ENCODE peak calls at places on chromosomes 5 and 9, in six cellular contexts. M is GM12878, Q is A549, C is IMR-90, S is SK-N-SH, G is K562. O is an unnamed sample.

GRCh38 chr5:74026310-74026709 is 400.3 kb downstream of the ARHGEF28 start:
- DNase-seq in G (no peak), C (no peak), M (no peak), Q (no peak), S (no peak), O (no peak)

GRCh38 chr5:55427157-55427556 is 107.6 kb downstream of the PLPP1 start:
- DNase-seq in G (no peak), M (no peak), Q (no peak), C (peak), S (peak), O (no peak)

GRCh38 chr5:67530609-67531255 is 334.1 kb upstream of the CD180 start:
- DNase-seq in M (no peak), Q (no peak), S (peak), C (no peak), G (no peak), O (no peak)

GRCh38 chr5:78779771-78780616 is 131.4 kb upstream of the LHFPL2 start:
- DNase-seq in S (no peak), Q (peak), C (peak), M (no peak), G (no peak), O (no peak)

GRCh38 chr9:135907006-135907434 is 326 bp downstream of the CAMSAP1 start:
- DNase-seq in Q (peak), M (no peak), C (peak), G (no peak), S (no peak), O (no peak)

GRCh38 chr9:118271331-118271730 is 567.1 kb downstream of the TLR4 start:
- DNase-seq in C (no peak), Q (no peak), G (no peak), S (no peak), M (no peak), O (no peak)

GRCh38 chr5:58582004-58582403 is 871 bp upstream of the RAB3C start:
- DNase-seq in G (no peak), S (peak), C (no peak), M (no peak), Q (no peak), O (no peak)

GRCh38 chr5:88833371-88834107 is 49.4 kb downstream of the MEF2C start:
- DNase-seq in G (no peak), C (peak), M (no peak), S (no peak), Q (no peak), O (no peak)

GRCh38 chr5:168528521-168529360 is at the start of gene FBLL1:
- DNase-seq in M (no peak), Q (no peak), C (peak), G (peak), S (peak), O (peak)

GRCh38 chr5:126030698-126031097 is 392.5 kb upstream of the GRAMD2B start:
- DNase-seq in G (no peak), C (no peak), M (no peak), S (no peak), Q (no peak), O (no peak)

DNA sequence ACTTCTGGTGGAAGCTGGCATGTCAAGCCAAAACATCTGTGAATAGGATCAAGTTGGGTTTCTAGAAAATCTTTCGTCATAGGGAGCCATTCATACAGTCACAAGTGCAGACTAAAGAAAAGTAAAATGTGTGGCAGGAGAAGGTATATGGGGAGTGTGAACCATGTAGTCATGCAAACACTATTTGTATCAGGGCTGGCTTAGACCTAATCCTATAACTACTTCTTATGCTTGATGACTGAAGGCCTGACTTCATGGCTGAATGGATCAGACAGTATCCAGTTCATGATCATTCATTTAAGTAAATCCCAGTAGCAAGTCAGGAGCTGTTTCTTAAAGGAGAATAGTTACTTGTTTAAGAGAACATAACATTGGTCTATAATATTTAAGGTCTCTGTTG is 63.8 kb upstream of the DAPK1 start:
- DNase-seq in S (no peak), G (no peak), M (no peak), Q (no peak), C (no peak), O (no peak)
- TF ChIP-seq SMC3 in S (no peak), G (no peak), M (no peak), Q (no peak), C (no peak), O (no peak)

DNA sequence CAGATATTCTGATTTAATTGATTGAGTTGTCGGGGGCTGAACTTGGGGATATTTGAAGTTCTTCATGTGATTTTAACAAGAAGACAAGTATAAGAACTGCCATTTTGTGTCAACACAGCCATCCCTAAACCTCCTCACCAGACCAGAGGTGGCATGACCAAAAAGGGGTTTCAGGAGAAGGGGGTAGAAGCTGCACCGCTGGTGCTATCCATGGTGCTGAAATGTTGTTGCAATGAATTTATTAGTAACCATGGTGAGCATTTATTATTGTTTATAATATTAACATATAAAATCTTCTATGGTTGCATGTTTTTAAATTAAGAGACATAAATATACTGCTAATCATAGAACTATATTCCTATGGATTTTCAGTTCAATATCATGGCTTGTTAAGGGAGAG is 72.3 kb downstream of the GNA14 start:
- DNase-seq in Q (peak), S (no peak), M (no peak), C (peak), G (peak), O (no peak)
- TF ChIP-seq SMC3 in Q (no peak), S (no peak), M (no peak), C (no peak), G (no peak), O (no peak)

GRCh38 chr5:61999371-61999770 is 306.6 kb upstream of the KIF2A start:
- DNase-seq in S (no peak), Q (no peak), M (no peak), C (no peak), G (no peak), O (no peak)
- TF ChIP-seq SMC3 in S (no peak), Q (no peak), M (no peak), C (no peak), G (no peak), O (no peak)

DNA sequence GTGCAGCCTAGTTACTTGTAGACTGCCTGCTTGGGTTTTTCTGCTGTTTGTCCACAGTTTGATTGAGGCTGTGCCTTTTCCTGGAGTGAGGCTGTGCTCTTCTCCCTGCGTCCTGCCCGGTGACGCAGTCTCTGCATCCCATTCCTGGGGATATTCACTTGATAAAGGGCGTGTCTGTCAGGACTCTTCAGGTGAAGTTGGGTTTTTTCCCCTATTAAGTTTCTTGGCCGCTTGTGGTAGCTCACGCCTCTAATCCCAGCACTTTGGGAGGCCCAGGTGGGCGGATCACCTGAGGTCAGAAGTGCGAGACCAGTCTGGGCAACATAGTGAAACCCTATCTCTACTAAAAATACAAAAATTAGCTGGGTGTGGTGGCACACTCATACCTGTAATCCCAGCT is 50.0 kb upstream of the SUSD3 start:
- DNase-seq in S (no peak), Q (no peak), G (no peak), M (no peak), C (no peak), O (no peak)
- TF ChIP-seq SMC3 in S (no peak), Q (no peak), G (no peak), M (no peak), C (no peak), O (no peak)

DNA sequence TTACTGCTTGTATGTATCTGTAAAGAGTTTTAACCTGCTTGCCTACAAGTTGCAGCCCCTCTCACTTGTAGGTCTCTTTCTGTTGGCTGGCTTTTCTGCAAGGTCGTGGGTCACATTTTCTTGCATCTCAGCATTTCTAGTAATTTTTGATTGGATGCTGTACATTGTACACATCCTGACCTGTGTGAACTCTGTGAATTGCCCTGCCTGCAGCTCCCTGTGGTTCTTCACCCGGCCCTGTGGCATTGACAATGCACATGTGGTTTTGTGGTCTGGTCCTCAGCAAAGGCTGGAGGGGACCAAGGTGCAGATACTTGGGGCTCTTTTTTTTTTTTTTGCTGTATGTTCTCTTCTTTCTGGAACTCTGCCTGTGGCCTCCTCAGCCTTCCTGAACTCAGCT is 53.6 kb downstream of the WNK2 start:
- DNase-seq in M (no peak), S (no peak), G (no peak), C (no peak), Q (no peak), O (no peak)
- TF ChIP-seq SMC3 in M (no peak), S (no peak), G (no peak), C (no peak), Q (no peak), O (no peak)

DNA sequence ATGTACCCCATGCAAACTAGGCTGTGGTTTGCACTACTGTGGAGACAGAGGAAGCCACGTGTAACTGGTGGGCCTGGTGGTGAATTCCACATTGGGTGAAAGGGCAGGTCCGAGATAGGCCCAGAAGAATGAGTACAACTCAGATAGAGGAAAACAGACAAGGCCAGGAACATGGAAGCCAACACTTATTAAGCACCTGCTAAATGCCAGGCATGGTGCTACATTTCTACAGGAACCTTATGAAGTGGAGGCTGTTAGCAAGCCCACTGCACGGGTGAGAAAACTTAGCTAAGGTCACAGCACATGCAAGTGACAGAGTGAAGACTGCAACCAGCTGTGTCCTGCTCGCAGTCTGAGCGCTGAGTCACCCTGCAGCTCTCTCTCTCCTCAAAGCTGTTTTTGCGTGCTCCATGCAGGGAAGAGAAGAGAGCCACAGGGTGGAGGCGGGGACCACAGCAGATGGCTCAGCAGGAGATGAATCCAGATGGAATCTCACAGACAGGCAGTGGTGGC is 65.5 kb upstream of the SPTLC1 start:
- DNase-seq in M (no peak), S (no peak), G (peak), Q (no peak), C (peak), O (peak)
- TF ChIP-seq SMC3 in M (no peak), S (no peak), G (no peak), Q (no peak), C (no peak), O (no peak)

O was measured in HepG2.